ENCODE peak calls at places on chromosome 6, in eight cellular contexts. O, F, C, L, V, B, P and Z are unnamed samples.

GRCh38 chr6:28082939-28083338 is 2.6 kb downstream of the ZNF165 start:
- DNase-seq in O (no peak), F (no peak), C (no peak), L (no peak), V (no peak), B (no peak), P (no peak), Z (no peak)

GRCh38 chr6:160035241-160035640 is 66.4 kb downstream of the IGF2R start:
- DNase-seq in O (no peak), F (no peak), C (no peak), L (no peak), V (no peak), B (no peak), P (no peak), Z (no peak)

GRCh38 chr6:39847216-39847615 is 55.0 kb downstream of the DAAM2 start:
- DNase-seq in O (no peak), F (no peak), C (no peak), L (peak), V (no peak), B (no peak), P (no peak), Z (no peak)

GRCh38 chr6:87029711-87030314 is 65.1 kb downstream of the CGA start:
- DNase-seq in O (no peak), F (peak), C (peak), L (peak), V (no peak), B (no peak), P (peak), Z (no peak)

GRCh38 chr6:158150701-158151100 is 17.4 kb downstream of the SERAC1 start:
- DNase-seq in O (no peak), F (no peak), C (no peak), L (peak), V (no peak), B (no peak), P (no peak), Z (no peak)

GRCh38 chr6:158262755-158263154 is 49.5 kb upstream of the TULP4 start:
- DNase-seq in O (no peak), F (no peak), C (no peak), L (no peak), V (no peak), B (no peak), P (peak), Z (no peak)

GRCh38 chr6:169642455-169642854 is 59.4 kb downstream of the WDR27 start:
- DNase-seq in O (no peak), F (no peak), C (no peak), L (no peak), V (no peak), B (no peak), P (no peak), Z (no peak)

GRCh38 chr6:90484903-90485302 is 102.0 kb downstream of the MAP3K7 start:
- DNase-seq in O (no peak), F (no peak), C (no peak), L (no peak), V (no peak), B (no peak), P (no peak), Z (no peak)

GRCh38 chr6:22219916-22220315 is 76.9 kb downstream of the PRL start:
- DNase-seq in O (no peak), F (no peak), C (no peak), L (no peak), V (no peak), B (no peak), P (no peak), Z (no peak)

GRCh38 chr6:97394160-97394748 is 111.2 kb upstream of the MMS22L start:
- DNase-seq in O (peak), F (peak), C (peak), L (peak), V (peak), B (peak), P (peak), Z (peak)

GRCh38 chr6:151209071-151209831 is 30.5 kb upstream of the AKAP12 start:
- DNase-seq in O (no peak), F (no peak), C (no peak), L (peak), V (no peak), B (no peak), P (peak), Z (no peak)